ENCODE peak calls at places on chromosomes 5 and 9, in seven cellular contexts. C, W, X, R, P, E and A are unnamed samples.
A peak's percentile ranks its signal among the peaks of the same experiment; 100 is the strongest.

GRCh38 chr9:95383845-95384244 is 66.3 kb upstream of the FANCC start:
- DNase-seq in P (no peak), C (no peak), X (no peak), W (no peak), R (no peak), E (no peak), A (no peak)

GRCh38 chr9:116482740-116483139 is 204.4 kb upstream of the TRIM32 start:
- DNase-seq in X (no peak), R (no peak), C (no peak), W (no peak), E (no peak), P (peak; percentile 21), A (no peak)

GRCh38 chr5:135386096-135386495 is 12.9 kb downstream of the MACROH2A1 start:
- DNase-seq in P (no peak), W (no peak), X (peak; percentile 65), C (no peak), E (peak; percentile 67), R (no peak), A (no peak)

GRCh38 chr9:133880851-133881634 is 111.1 kb downstream of the VAV2 start:
- DNase-seq in R (no peak), E (no peak), X (no peak), P (no peak), C (peak; percentile 32), W (peak; percentile 7), A (no peak)

GRCh38 chr9:108323615-108324014 is 532.2 kb downstream of the ACTL7B start:
- DNase-seq in E (no peak), C (no peak), X (no peak), W (no peak), R (no peak), P (no peak), A (no peak)

GRCh38 chr5:137212471-137212870 is 286.7 kb downstream of the SPOCK1 start:
- DNase-seq in W (no peak), C (no peak), R (no peak), E (no peak), P (no peak), X (no peak), A (no peak)

GRCh38 chr5:89457411-89458329 is 574.7 kb upstream of the MEF2C start:
- DNase-seq in X (peak; percentile 85), P (peak; percentile 78), R (no peak), E (no peak), C (peak; percentile 6), W (peak; percentile 56), A (no peak)

GRCh38 chr9:73143606-73144328 is 7.9 kb upstream of the ANXA1 start:
- DNase-seq in E (no peak), P (peak; percentile 91), X (peak; percentile 85), C (peak; percentile 56), R (no peak), W (no peak), A (no peak)

GRCh38 chr5:160923927-160924705 is 72.1 kb upstream of the ATP10B start:
- DNase-seq in R (peak; percentile 91), C (no peak), X (no peak), E (no peak), P (no peak), W (no peak), A (no peak)

GRCh38 chr5:54905942-54906537 is 79.4 kb downstream of the ESM1 start:
- DNase-seq in X (peak; percentile 73), R (peak; percentile 71), E (no peak), C (peak; percentile 79), W (peak; percentile 59), P (peak; percentile 83), A (peak; percentile 10)

GRCh38 chr9:77588319-77588937 is 59.7 kb downstream of the GNA14 start:
- DNase-seq in W (no peak), R (no peak), C (peak; percentile 71), P (peak; percentile 86), E (no peak), X (peak; percentile 90), A (no peak)

GRCh38 chr9:35277649-35278359 is 116.0 kb downstream of the UNC13B start:
- DNase-seq in C (peak; percentile 82), P (peak; percentile 91), X (peak; percentile 70), E (no peak), R (no peak), W (no peak), A (no peak)

GRCh38 chr9:28206280-28206679 is 633.0 kb upstream of the C9orf72 start:
- DNase-seq in P (no peak), X (no peak), R (no peak), W (no peak), E (no peak), C (no peak), A (no peak)

GRCh38 chr9:33737811-33738606 is 57.4 kb upstream of the PRSS3 start:
- DNase-seq in C (peak; percentile 59), W (no peak), P (peak; percentile 65), E (no peak), R (peak; percentile 49), X (peak; percentile 55), A (no peak)

GRCh38 chr5:156469636-156470035 is 142.7 kb downstream of the SGCD start:
- DNase-seq in W (no peak), C (no peak), E (no peak), X (no peak), P (peak; percentile 67), R (no peak), A (no peak)

GRCh38 chr5:2818936-2819335 is 67.5 kb upstream of the IRX2 start:
- DNase-seq in R (no peak), P (no peak), C (no peak), X (no peak), W (no peak), E (no peak), A (no peak)

GRCh38 chr9:33044677-33045282 is 19.7 kb downstream of the DNAJA1 start:
- DNase-seq in E (no peak), P (peak; percentile 22), R (peak; percentile 47), W (no peak), C (no peak), X (peak; percentile 3), A (no peak)

GRCh38 chr5:1671351-1671750 is 128.3 kb downstream of the MRPL36 start:
- DNase-seq in W (no peak), X (no peak), P (no peak), E (peak; percentile 45), C (no peak), R (no peak), A (no peak)

GRCh38 chr5:114296191-114296590 is 65.7 kb upstream of the KCNN2 start:
- DNase-seq in P (peak; percentile 83), W (no peak), X (no peak), E (no peak), C (no peak), R (no peak), A (no peak)

GRCh38 chr9:404229-404628 is 189.6 kb downstream of the DOCK8 start:
- DNase-seq in P (no peak), R (no peak), E (no peak), X (no peak), W (no peak), C (no peak), A (no peak)

DNA sequence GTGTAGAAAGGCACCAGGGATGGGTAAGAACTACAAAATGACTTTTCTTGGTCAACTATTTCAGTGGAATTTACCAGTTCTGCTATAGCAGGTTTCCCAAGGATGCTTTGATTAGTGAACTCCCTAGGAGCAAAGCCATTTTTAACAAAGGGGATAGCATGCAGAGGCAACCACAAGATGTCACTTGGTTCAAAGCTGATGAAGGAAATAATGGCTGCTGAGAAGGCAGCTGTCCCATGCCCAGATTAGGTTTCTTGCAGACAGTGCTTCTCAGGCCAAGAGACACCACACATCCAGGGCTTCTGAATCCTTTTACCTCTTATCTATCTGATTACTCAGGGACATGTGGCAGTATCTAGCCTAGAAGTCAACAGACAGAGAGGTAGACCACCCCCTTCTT is 192.6 kb downstream of the DOCK8 start:
- DNase-seq in E (no peak), C (no peak), X (no peak), R (no peak), W (no peak), P (no peak), A (no peak)
- TF ChIP-seq CTCF in E (no peak), C (no peak), X (no peak), R (no peak), W (peak; percentile 23), P (no peak), A (no peak)

DNA sequence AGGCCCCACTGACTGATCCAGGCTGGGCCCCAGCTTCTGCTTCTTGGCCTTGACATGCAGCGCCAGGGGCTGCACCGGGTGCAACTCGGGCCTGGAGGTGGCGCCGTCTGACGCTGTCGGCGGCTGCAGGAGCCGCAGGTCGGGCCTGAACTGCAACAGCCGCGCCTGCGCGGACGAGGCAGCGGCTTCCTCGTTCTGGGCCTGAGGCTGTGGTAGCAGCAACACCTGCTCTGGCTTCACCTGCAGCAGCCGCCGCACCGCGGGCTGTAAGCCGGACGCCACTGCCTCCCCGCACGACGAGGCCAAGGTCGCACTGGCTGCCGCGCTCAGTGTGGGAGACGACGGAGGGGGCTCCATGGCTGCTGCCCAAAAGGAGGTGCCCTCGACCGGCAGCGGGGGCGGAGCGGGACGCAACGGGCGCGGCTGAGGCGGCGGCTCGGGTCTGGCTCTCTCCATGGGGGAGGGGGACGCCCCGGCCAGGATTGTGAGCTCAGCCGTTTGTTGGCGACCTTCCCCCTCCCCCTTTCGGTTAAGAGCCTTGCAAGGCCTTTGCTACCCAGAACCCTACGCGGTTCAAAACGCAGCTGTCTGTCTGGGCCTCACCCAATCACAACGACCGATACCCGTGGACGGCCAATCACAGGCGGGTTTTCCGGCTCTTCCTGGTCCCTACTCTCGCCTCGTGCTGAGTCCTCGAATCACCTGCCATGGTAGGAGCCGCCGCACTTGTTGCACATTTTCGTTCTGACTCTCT is 438 bp downstream of the SOX30 start:
- DNase-seq in R (peak; percentile 48), P (peak; percentile 45), X (peak; percentile 50), W (peak; percentile 54), C (peak; percentile 8), E (peak; percentile 96), A (peak; percentile 53)
- H3K4me3 ChIP-seq in R (no peak overlapping the region), P (no peak overlapping the region), X (peak overlapping the region; percentile 53), W (peak overlapping the region; percentile 60), C (peak overlapping the region; percentile 53), E (peak overlapping the region; percentile 26), A (peak overlapping the region; percentile 34)

GRCh38 chr5:122775713-122776084 is 819 bp downstream of the SNX2 start:
- DNase-seq in X (peak; percentile 14), W (no peak), C (no peak), P (peak; percentile 26), R (no peak), E (no peak), A (no peak)
- TF ChIP-seq CTCF in X (no peak), W (no peak), C (no peak), P (no peak), R (no peak), E (no peak), A (no peak)

GRCh38 chr5:138664276-138664943 is 88.8 kb upstream of the CTNNA1 start:
- DNase-seq in P (peak; percentile 28), R (no peak), C (peak; percentile 18), E (no peak), X (peak; percentile 58), W (no peak), A (no peak)
- H3K4me3 ChIP-seq in P (no peak overlapping the region), R (no peak overlapping the region), C (no peak overlapping the region), E (no peak overlapping the region), X (no peak overlapping the region), W (no peak overlapping the region), A (no peak overlapping the region)